ENCODE peak calls at places on chromosomes 2 and 18, in eight cellular contexts. D is Peyer's patch; I is DMS153; B is glomerular endothelial cell; L is activated naive CD4-positive, alpha-beta T cell; A is Ammon's horn; E is neural progenitor cell; X is NB4. S is an unnamed sample.

GRCh38 chr2:196482119-196483065 is 157.1 kb upstream of the CCDC150 start:
- DNase-seq in D (no peak), I (no peak), B (no peak), L (no peak), A (no peak), E (no peak), X (no peak), S (no peak)

GRCh38 chr18:59379772-59380530 is 20.9 kb upstream of the LMAN1 start:
- DNase-seq in D (no peak), I (no peak), B (no peak), L (no peak), A (no peak), E (no peak), X (no peak), S (no peak)

GRCh38 chr2:94993176-94994062 is 32.1 kb upstream of the MAL start:
- DNase-seq in D (peak; percentile 14), I (no peak), B (no peak), L (no peak), A (no peak), E (no peak), X (no peak), S (no peak)

GRCh38 chr18:60331890-60332289 is 40.7 kb downstream of the MC4R start:
- DNase-seq in D (peak; percentile 38), I (no peak), B (no peak), L (no peak), A (no peak), E (no peak), X (no peak), S (no peak)

GRCh38 chr2:209044307-209044706 is 379.5 kb upstream of the MAP2 start:
- DNase-seq in D (no peak), I (no peak), B (no peak), L (no peak), A (no peak), E (no peak), X (no peak), S (no peak)

GRCh38 chr2:33375054-33375453 is 101.4 kb upstream of the RASGRP3 start:
- DNase-seq in D (no peak), I (no peak), B (peak; percentile 68), L (no peak), A (no peak), E (no peak), X (no peak), S (no peak)

GRCh38 chr2:11042841-11043240 is 112.4 kb upstream of the SLC66A3 start:
- DNase-seq in D (no peak), I (no peak), B (no peak), L (no peak), A (no peak), E (no peak), X (no peak), S (no peak)

GRCh38 chr2:152823901-152824300 is 105.5 kb downstream of the ARL6IP6 start:
- DNase-seq in D (no peak), I (no peak), B (no peak), L (no peak), A (no peak), E (no peak), X (no peak), S (no peak)

GRCh38 chr2:240959214-240959940 is 39.0 kb upstream of the SNED1 start:
- DNase-seq in D (peak; percentile 39), I (no peak), B (no peak), L (no peak), A (no peak), E (no peak), X (no peak), S (no peak)

GRCh38 chr18:7987284-7987976 is 420.3 kb downstream of the PTPRM start:
- DNase-seq in D (no peak), I (no peak), B (no peak), L (no peak), A (no peak), E (no peak), X (no peak), S (peak; percentile 9)

GRCh38 chr2:54728669-54729120 is 5.2 kb downstream of the EML6 start:
- DNase-seq in D (no peak), I (no peak), B (no peak), L (no peak), A (peak; percentile 13), E (no peak), X (no peak), S (peak; percentile 83)

S was measured in BJ.